ENCODE peak calls at places on chromosome 5, in five cellular contexts. L is A549, Y is WTC11, A is K562, N is HepG2. E is an unnamed sample.

GRCh38 chr5:157431544-157432200 is 28.3 kb upstream of the NIPAL4 start:
- DNase-seq in L (peak; percentile 63), Y (no peak), A (no peak), N (peak; percentile 34), E (peak; percentile 64)

GRCh38 chr5:74567351-74567870 is 73.1 kb downstream of the ENC1 start:
- DNase-seq in L (no peak), Y (no peak), A (no peak), N (no peak), E (no peak)

GRCh38 chr5:72246954-72247442 is 73.0 kb downstream of the MRPS27 start:
- DNase-seq in L (no peak), Y (no peak), A (no peak), N (no peak), E (peak; percentile 93)

GRCh38 chr5:44807269-44807668 is 1.5 kb upstream of the MRPS30 start:
- DNase-seq in L (no peak), Y (no peak), A (no peak), N (no peak), E (peak; percentile 6)

GRCh38 chr5:35246411-35246810 is 16.1 kb upstream of the PRLR start:
- DNase-seq in L (no peak), Y (no peak), A (no peak), N (peak; percentile 35), E (no peak)

GRCh38 chr5:172235827-172236749 is 42.1 kb downstream of the EFCAB9 start:
- DNase-seq in L (no peak), Y (no peak), A (no peak), N (peak; percentile 52), E (no peak)

GRCh38 chr5:80863708-80864107 is 96.5 kb upstream of the RASGRF2 start:
- DNase-seq in L (no peak), Y (no peak), A (no peak), N (no peak), E (no peak)

GRCh38 chr5:165808358-165808757 is 2302.9 kb downstream of the MAT2B start:
- DNase-seq in L (no peak), Y (no peak), A (no peak), N (no peak), E (no peak)

GRCh38 chr5:158701406-158702177 is 398.1 kb downstream of the EBF1 start:
- DNase-seq in L (peak; percentile 35), Y (no peak), A (no peak), N (no peak), E (no peak)

GRCh38 chr5:107134931-107135330 is 535.8 kb downstream of the EFNA5 start:
- DNase-seq in L (no peak), Y (no peak), A (no peak), N (no peak), E (peak; percentile 48)

GRCh38 chr5:90563161-90563560 is 4.6 kb downstream of the ADGRV1 start:
- DNase-seq in L (no peak), Y (no peak), A (no peak), N (no peak), E (no peak)

GRCh38 chr5:135113323-135113722 is 79.3 kb upstream of the PITX1 start:
- DNase-seq in L (no peak), Y (no peak), A (no peak), N (no peak), E (no peak)

GRCh38 chr5:32683125-32683524 is 28.0 kb upstream of the NPR3 start:
- DNase-seq in L (no peak), Y (no peak), A (no peak), N (no peak), E (no peak)

GRCh38 chr5:137075163-137075970 is 423.8 kb downstream of the SPOCK1 start:
- DNase-seq in L (peak; percentile 77), Y (peak; percentile 94), A (peak; percentile 83), N (peak; percentile 69), E (peak; percentile 33)

GRCh38 chr5:19987594-19988345 is at the start of gene CDH18:
- DNase-seq in L (peak; percentile 22), Y (peak; percentile 74), A (no peak), N (no peak), E (peak; percentile 30)

GRCh38 chr5:17340816-17341215 is 123.4 kb downstream of the BASP1 start:
- DNase-seq in L (peak; percentile 71), Y (no peak), A (no peak), N (no peak), E (peak; percentile 87)

GRCh38 chr5:59124983-59125960 is 542.4 kb downstream of the RAB3C start:
- DNase-seq in L (peak; percentile 69), Y (peak; percentile 17), A (no peak), N (no peak), E (no peak)

GRCh38 chr5:139388198-139388821 is 1.4 kb downstream of the MZB1 start:
- DNase-seq in L (peak; percentile 64), Y (no peak), A (no peak), N (peak; percentile 63), E (peak; percentile 54)

GRCh38 chr5:115098041-115098702 is 71.5 kb downstream of the TRIM36 start:
- DNase-seq in L (peak; percentile 52), Y (no peak), A (peak; percentile 56), N (peak; percentile 32), E (peak; percentile 52)

GRCh38 chr5:73544429-73545402 is 20.7 kb downstream of the ANKRA2 start:
- DNase-seq in L (peak; percentile 75), Y (no peak), A (no peak), N (peak; percentile 100), E (peak; percentile 76)

GRCh38 chr5:129172561-129172960 is 78.0 kb downstream of the ISOC1 start:
- DNase-seq in L (peak; percentile 2), Y (no peak), A (no peak), N (no peak), E (peak; percentile 11)

GRCh38 chr5:94691947-94692346 is 73.5 kb downstream of the SLF1 start:
- DNase-seq in L (peak; percentile 32), Y (no peak), A (no peak), N (peak; percentile 3), E (peak; percentile 42)

GRCh38 chr5:150584561-150585335 is 55.7 kb upstream of the SYNPO start:
- DNase-seq in L (no peak), Y (no peak), A (no peak), N (no peak), E (no peak)

GRCh38 chr5:126002222-126002897 is 420.8 kb upstream of the GRAMD2B start:
- DNase-seq in L (no peak), Y (no peak), A (no peak), N (no peak), E (peak; percentile 84)

GRCh38 chr5:98769006-98769255 is 4.5 kb upstream of the RGMB start:
- DNase-seq in L (no peak), Y (peak; percentile 75), A (no peak), N (no peak), E (no peak)
- TF ChIP-seq JUN in L (no peak), Y (no peak), A (no peak), N (no peak), E (no peak)

GRCh38 chr5:9192286-9192685 is 353.6 kb downstream of the SEMA5A start:
- DNase-seq in L (no peak), Y (no peak), A (no peak), N (no peak), E (no peak)
- TF ChIP-seq JUN in L (no peak), Y (no peak), A (no peak), N (no peak), E (no peak)

GRCh38 chr5:43409809-43410271 is 2.4 kb downstream of the CCL28 start:
- DNase-seq in L (no peak), Y (no peak), A (no peak), N (no peak), E (no peak)
- TF ChIP-seq JUN in L (no peak), Y (no peak), A (no peak), N (no peak), E (no peak)

GRCh38 chr5:8683528-8683927 is 814.6 kb downstream of the MTRR start:
- DNase-seq in L (no peak), Y (no peak), A (no peak), N (no peak), E (no peak)
- TF ChIP-seq JUN in L (no peak), Y (no peak), A (no peak), N (no peak), E (no peak)

GRCh38 chr5:178147406-178147805 is 6.3 kb downstream of the NHP2 start:
- DNase-seq in L (no peak), Y (no peak), A (no peak), N (no peak), E (no peak)

GRCh38 chr5:178143246-178143645 is 10.4 kb downstream of the NHP2 start:
- DNase-seq in L (no peak), Y (no peak), A (no peak), N (no peak), E (no peak)

GRCh38 chr5:178149199-178149932 is 4.3 kb downstream of the NHP2 start:
- DNase-seq in L (no peak), Y (no peak), A (no peak), N (no peak), E (no peak)

GRCh38 chr5:178143901-178144300 is 9.8 kb downstream of the NHP2 start:
- DNase-seq in L (no peak), Y (no peak), A (no peak), N (no peak), E (no peak)

DNA sequence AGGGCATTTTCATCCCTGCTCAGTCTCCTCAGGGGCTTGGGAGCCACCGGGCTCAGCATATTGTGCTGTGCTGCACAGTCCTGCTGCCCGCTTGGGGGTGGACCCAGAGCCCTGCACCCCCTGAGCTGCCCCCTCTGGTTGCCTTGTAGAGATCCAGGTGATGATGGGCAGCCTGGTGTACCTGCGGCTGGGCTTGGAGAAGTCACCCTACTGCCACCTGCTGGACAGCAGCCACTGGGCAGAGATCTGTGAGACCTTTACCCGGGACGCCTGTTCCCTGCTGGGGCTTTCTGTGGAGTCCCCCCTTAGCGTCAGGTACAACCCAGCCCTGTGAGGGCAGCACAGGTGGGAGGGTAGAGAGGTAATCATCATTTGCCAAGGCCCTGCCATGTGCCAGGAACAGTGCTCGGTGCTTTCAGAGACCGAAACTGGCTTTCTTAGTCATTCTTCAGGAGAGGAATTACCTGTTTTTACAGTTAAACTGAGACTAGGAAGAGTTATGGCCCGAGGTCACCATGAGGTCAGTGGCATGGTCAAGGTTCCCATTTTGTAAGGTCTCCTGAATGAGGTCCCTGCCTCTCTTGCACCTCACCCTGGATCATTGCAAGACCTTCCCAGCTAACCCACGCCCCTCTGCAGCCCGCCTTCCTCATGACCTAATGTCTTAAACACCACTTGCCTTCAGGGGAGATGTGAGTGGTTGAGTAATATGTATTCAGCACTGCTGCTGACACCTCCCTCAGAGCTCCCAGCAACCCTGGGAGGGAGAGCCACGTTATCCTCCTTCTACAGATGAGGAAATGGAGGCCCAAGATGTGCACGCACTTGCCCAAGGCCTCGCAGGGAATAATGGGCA is 7.5 kb downstream of the NHP2 start:
- DNase-seq in L (peak; percentile 75), Y (peak; percentile 92), A (peak; percentile 71), N (peak; percentile 66), E (peak; percentile 50)
- TF ChIP-seq JUN in L (no peak), Y (no peak), A (no peak), N (no peak), E (no peak)

DNA sequence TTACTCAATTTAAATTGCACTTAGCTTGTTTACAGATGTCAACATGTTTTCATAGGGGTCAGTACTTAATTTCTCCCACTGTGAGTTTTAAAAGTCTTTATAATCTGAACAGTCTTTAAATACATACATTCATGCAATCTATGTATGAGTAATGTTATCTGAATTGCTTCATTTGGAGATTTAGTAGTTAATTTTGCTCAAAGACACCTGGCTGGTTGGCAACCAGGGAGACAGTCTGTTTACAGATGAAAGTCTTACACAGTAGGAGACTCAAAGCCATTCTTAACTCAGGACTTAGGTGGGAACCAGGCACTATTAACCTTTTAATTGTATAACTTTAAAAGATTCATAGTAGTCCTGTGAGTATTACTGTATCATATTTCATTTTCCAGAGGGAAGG is 29.3 kb downstream of the DAB2 start:
- DNase-seq in L (no peak), Y (no peak), A (no peak), N (no peak), E (no peak)
- TF ChIP-seq JUN in L (no peak), Y (no peak), A (no peak), N (no peak), E (no peak)